ENCODE peak calls at places on chromosomes 1 and 21, in six cellular contexts. W, Z, N, U, I and K are unnamed samples. For H3K9me3 and H3K4me1, the result is how much of the 10 kb centered on the place peaks cover.

GRCh38 chr1:116962976-116963639 is 38.5 kb upstream of the CD101 start:
- DNase-seq in I (no peak), U (no peak), Z (no peak), N (no peak), W (no peak), K (no peak)

GRCh38 chr1:55724551-55725325 is 509.6 kb upstream of the USP24 start:
- DNase-seq in U (no peak), I (no peak), N (no peak), Z (peak), W (no peak), K (no peak)

GRCh38 chr21:16460936-16461335 is 731.2 kb downstream of the USP25 start:
- DNase-seq in N (no peak), U (no peak), I (no peak), W (no peak), Z (no peak), K (no peak)

GRCh38 chr1:245056913-245057312 is 97.9 kb upstream of the KIF26B start:
- DNase-seq in N (no peak), U (no peak), Z (no peak), W (no peak), I (no peak), K (no peak)

GRCh38 chr21:27321791-27322190 is 354.9 kb upstream of the ADAMTS5 start:
- DNase-seq in U (no peak), W (no peak), N (no peak), I (no peak), Z (no peak), K (no peak)

GRCh38 chr1:94739521-94740061 is 80.6 kb upstream of the SLC44A3 start:
- DNase-seq in U (no peak), I (no peak), N (no peak), W (no peak), Z (peak), K (no peak)

GRCh38 chr1:109239580-109240068 is 9.7 kb upstream of the CELSR2 start:
- DNase-seq in W (peak), U (peak), N (no peak), Z (peak), I (peak), K (peak)

GRCh38 chr21:38524168-38525153 is 26.2 kb upstream of the ERG start:
- DNase-seq in U (no peak), N (no peak), Z (no peak), W (no peak), I (no peak), K (no peak)

DNA sequence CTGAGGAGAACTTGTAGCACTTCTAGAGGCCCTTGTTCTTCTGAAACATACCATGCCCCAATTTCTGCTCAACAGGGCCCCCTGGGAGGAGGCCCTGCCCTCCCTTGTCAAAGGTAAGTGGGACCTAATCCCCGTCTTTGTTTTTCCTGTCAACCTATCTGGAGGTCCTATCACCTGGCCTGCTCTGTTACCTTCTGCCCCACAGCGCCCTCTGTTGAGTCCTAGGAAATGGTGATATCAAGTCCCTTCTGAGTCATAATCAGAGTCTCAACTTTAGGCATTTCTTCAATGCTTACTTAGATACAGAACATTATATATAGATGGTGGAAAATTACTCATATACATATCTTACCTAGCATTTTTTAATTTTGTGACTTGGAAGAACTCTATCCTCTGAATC is 28.2 kb upstream of the FCRL4 start:
- DNase-seq in W (no peak), I (no peak), Z (no peak), U (peak), N (peak), K (peak)
- TF ChIP-seq CTCF in W (no peak), I (peak), Z (no peak), U (no peak), N (peak), K (peak)

DNA sequence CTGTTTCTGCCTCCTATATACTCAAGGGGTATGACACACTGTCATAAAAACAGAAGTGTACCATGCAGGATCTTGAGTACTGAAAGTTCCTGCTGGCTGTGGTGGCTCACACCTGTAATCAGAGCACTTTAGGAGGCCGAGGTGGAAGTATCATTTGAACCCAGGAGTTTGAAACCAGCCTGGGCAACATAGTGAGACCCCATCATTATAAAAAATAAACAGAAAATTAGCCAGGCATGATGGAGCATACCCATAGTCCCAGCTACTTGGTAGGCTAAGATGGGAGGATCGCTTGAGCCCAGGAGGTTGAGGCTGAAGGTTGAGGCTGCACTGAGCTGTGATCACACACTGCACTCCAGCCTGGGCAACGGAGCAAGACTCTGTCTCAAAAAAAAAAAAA is 20.1 kb downstream of the ERI3 start:
- DNase-seq in W (no peak), Z (no peak), I (no peak), U (no peak), N (no peak), K (no peak)
- H3K9me3 ChIP-seq in W (under half), Z (under half), I (under half), U (under half), N (under half), K (under half)

GRCh38 chr1:211478801-211479619 is 13.0 kb downstream of the RD3 start:
- DNase-seq in N (no peak), W (no peak), I (no peak), Z (no peak), U (no peak), K (no peak)
- H3K4me1 ChIP-seq in N (under half), W (under half), I (under half), Z (under half), U (under half), K (under half)

GRCh38 chr1:202658766-202659165 is 51.5 kb downstream of the SYT2 start:
- DNase-seq in Z (no peak), W (no peak), U (no peak), I (no peak), N (no peak), K (no peak)

GRCh38 chr1:202654079-202654478 is 56.2 kb downstream of the SYT2 start:
- DNase-seq in Z (no peak), U (no peak), N (no peak), I (no peak), W (no peak), K (no peak)

GRCh38 chr1:202658251-202658650 is 52.0 kb downstream of the SYT2 start:
- DNase-seq in I (no peak), N (no peak), W (no peak), U (no peak), Z (no peak), K (no peak)

GRCh38 chr1:202656951-202657646 is 53.2 kb downstream of the SYT2 start:
- DNase-seq in Z (peak), N (no peak), W (no peak), I (no peak), U (no peak), K (peak)

DNA sequence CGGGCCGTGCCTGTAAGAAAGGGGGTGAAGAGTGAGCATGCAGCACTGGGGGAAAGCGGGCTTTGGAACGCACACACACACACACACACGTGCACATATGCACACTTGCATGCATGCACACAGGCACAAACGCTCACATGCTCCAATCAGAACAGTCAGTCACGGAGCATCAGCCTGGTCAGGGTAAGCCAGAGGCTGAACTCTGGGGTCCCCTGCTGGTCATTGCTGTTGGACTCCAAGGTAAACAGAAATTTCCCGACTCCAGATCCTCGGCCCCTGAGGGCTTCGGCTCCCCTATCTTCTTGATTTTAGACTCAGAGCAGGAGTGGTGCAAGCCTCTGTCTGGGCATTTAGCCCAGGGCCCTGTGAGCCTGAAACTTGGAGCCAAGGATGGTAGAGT is 54.2 kb downstream of the SYT2 start:
- DNase-seq in U (no peak), Z (peak), N (no peak), W (no peak), I (peak), K (peak)
- TF ChIP-seq CTCF in U (no peak), Z (peak), N (no peak), W (no peak), I (peak), K (peak)

GRCh38 chr1:147078606-147079399 is 93.5 kb downstream of the PRKAB2 start:
- DNase-seq in I (no peak), N (no peak), U (no peak), Z (no peak), W (no peak), K (no peak)

GRCh38 chr1:147077936-147078605 is 94.2 kb downstream of the PRKAB2 start:
- DNase-seq in W (no peak), N (no peak), Z (no peak), I (no peak), U (no peak), K (no peak)

GRCh38 chr1:147077523-147077922 is 94.7 kb downstream of the PRKAB2 start:
- DNase-seq in U (no peak), N (no peak), Z (no peak), I (peak), W (no peak), K (no peak)

GRCh38 chr1:147077081-147077480 is 95.2 kb downstream of the PRKAB2 start:
- DNase-seq in Z (no peak), I (no peak), W (no peak), U (no peak), N (no peak), K (no peak)

DNA sequence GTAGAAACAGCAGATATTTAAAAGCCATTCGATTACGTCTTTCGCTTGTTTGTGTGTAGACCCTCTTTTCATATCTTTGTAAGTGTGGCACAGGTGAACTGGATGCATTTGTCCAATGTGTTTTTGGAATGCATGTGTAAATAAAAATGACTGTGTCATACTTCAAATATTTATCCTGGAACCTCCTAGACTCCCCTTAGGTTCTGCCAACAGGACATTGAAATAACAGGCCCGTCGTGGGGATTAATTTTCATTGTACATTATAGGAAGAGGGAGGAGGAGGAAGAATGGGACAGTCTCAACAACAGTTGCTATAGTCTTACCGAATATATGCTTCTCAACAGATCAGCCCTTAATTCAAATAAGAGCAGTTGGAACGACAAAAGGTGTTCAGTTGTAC is 95.8 kb downstream of the PRKAB2 start:
- DNase-seq in Z (no peak), I (no peak), U (no peak), W (no peak), N (no peak), K (no peak)
- H3K9me3 ChIP-seq in Z (under half), I (under half), U (under half), W (under half), N (under half), K (under half)

GRCh38 chr1:145987926-145988325 is 8.5 kb downstream of the TXNIP start:
- DNase-seq in U (no peak), I (no peak), Z (no peak), W (no peak), N (no peak), K (no peak)
- H3K4me1 ChIP-seq in U (under half), I (under half), Z (under half), W (half or more), N (under half), K (under half)

GRCh38 chr1:77796695-77797405 is 17.4 kb downstream of the MIGA1 start:
- DNase-seq in U (no peak), W (no peak), Z (no peak), I (no peak), N (no peak), K (no peak)
- TF ChIP-seq CTCF in U (no peak), W (no peak), Z (no peak), I (no peak), N (no peak), K (no peak)